ENCODE peak calls at places on chromosome 6, in nine cellular contexts. W is breast epithelium, H is esophagus muscularis mucosa, U is PC-3, B is left ventricle myocardium inferior, G is adrenal gland, R is RWPE1, J is psoas muscle, O is substantia nigra. Z is an unnamed sample.

GRCh38 chr6:168676552-168677317 is 235.8 kb downstream of the SMOC2 start:
- DNase-seq in O (no peak), U (no peak), J (no peak), R (no peak), H (no peak), B (no peak), G (peak), W (no peak), Z (no peak)

GRCh38 chr6:113856571-113857564 is at the start of gene MARCKS:
- DNase-seq in J (peak), B (peak), O (peak), W (peak), G (peak), H (no peak), U (peak), R (peak), Z (peak)

GRCh38 chr6:151617539-151617938 is 123.7 kb downstream of the CCDC170 start:
- DNase-seq in R (no peak), H (no peak), W (no peak), G (no peak), O (no peak), J (no peak), B (no peak), U (peak), Z (no peak)

GRCh38 chr6:46014054-46014453 is 1.6 kb downstream of the CLIC5 start:
- DNase-seq in G (no peak), W (no peak), R (no peak), U (no peak), O (no peak), H (no peak), B (no peak), J (no peak), Z (no peak)

GRCh38 chr6:77030929-77031674 is 432.2 kb downstream of the HTR1B start:
- DNase-seq in R (no peak), U (no peak), O (no peak), H (no peak), W (no peak), B (no peak), G (no peak), J (no peak), Z (no peak)

GRCh38 chr6:150201791-150202329 is 59.0 kb downstream of the PPP1R14C start:
- DNase-seq in U (no peak), B (no peak), R (no peak), J (no peak), O (no peak), H (no peak), G (no peak), W (no peak), Z (no peak)

GRCh38 chr6:127914240-127914639 is 13.4 kb upstream of the THEMIS start:
- DNase-seq in U (peak), W (no peak), H (no peak), G (no peak), B (no peak), O (no peak), R (no peak), J (no peak), Z (no peak)

GRCh38 chr6:7924867-7925266 is 14.3 kb upstream of the TXNDC5 start:
- DNase-seq in G (no peak), J (no peak), W (no peak), U (no peak), H (no peak), R (no peak), O (no peak), B (no peak), Z (no peak)

GRCh38 chr6:14510038-14510437 is 392.5 kb downstream of the CD83 start:
- DNase-seq in O (no peak), R (no peak), W (no peak), H (no peak), B (no peak), U (no peak), G (no peak), J (no peak), Z (no peak)

GRCh38 chr6:158817298-158818007 is 1.7 kb downstream of the EZR start:
- DNase-seq in R (no peak), G (peak), O (no peak), B (peak), U (no peak), H (no peak), J (no peak), W (no peak), Z (peak)

DNA sequence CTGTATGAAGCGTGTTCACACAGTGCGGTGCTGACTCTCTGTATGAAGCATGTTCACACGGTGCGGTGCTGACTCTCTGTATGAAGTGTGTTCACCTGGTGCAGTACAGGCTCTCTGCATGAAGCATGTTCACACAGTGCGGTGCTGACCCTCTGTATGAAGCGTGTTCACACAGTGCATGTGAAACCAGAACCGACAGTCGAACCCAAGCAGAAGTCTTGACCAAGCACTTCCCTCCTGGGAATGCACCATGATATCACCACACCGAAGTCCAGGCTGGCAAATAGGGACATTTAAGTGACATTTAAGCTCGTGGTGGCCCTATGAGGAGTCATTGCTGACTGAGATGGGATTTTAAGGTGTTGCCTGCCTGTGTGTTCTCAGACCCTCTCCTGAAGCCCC is 11.3 kb upstream of the SERPINB1 start:
- DNase-seq in J (no peak), W (no peak), B (no peak), H (peak), R (no peak), O (no peak), G (no peak), U (no peak), Z (no peak)
- H3K27ac ChIP-seq in J (no peak), W (peak), B (no peak), H (no peak), R (no peak), O (peak), G (no peak), U (peak), Z (no peak)

GRCh38 chr6:73079611-73079955 is 145.7 kb downstream of the KHDC1L start:
- DNase-seq in J (no peak), G (no peak), R (peak), B (no peak), H (no peak), O (no peak), U (peak), W (no peak), Z (no peak)
- H3K27ac ChIP-seq in J (no peak), G (no peak), R (no peak), B (no peak), H (no peak), O (no peak), U (peak), W (no peak), Z (no peak)

DNA sequence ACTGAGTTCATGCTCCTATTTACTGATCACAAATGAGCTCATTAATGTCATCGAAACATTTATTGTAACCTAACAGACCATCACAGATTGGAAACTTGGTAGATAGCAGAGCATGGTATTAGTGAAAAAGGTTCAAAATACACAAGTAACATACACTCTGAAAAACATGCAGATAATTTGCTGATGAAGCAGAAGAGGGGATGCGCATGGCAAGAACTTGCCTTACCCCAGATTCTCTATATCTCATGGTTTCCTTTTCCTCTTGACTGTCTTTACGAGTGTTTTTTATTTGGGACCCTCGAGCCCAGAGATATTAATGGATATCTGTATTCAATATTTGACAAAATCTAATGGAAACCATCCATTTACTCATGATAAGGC is 37.6 kb downstream of the QRSL1 start:
- DNase-seq in U (no peak), J (no peak), G (no peak), B (no peak), W (no peak), O (no peak), R (no peak), H (no peak), Z (no peak)
- H3K27ac ChIP-seq in U (no peak), J (no peak), G (no peak), B (no peak), W (no peak), O (no peak), R (no peak), H (no peak), Z (no peak)

GRCh38 chr6:43942616-43943015 is 172.6 kb downstream of the VEGFA start:
- DNase-seq in H (no peak), R (no peak), U (no peak), G (peak), W (no peak), J (no peak), O (no peak), B (no peak), Z (peak)

GRCh38 chr6:43940393-43941087 is 170.5 kb downstream of the VEGFA start:
- DNase-seq in O (no peak), G (peak), U (no peak), W (no peak), H (no peak), B (peak), R (no peak), J (no peak), Z (peak)

GRCh38 chr6:43941174-43941573 is 171.2 kb downstream of the VEGFA start:
- DNase-seq in J (no peak), U (no peak), O (no peak), B (peak), H (no peak), W (no peak), R (no peak), G (peak), Z (peak)

GRCh38 chr6:43943099-43943766 is 173.2 kb downstream of the VEGFA start:
- DNase-seq in B (no peak), J (no peak), G (peak), U (no peak), W (no peak), O (no peak), R (no peak), H (no peak), Z (peak)

GRCh38 chr6:43942011-43942442 is 172.0 kb downstream of the VEGFA start:
- DNase-seq in G (peak), O (no peak), U (no peak), J (no peak), B (no peak), W (no peak), H (no peak), R (no peak), Z (peak)
- H3K27ac ChIP-seq in G (no peak), O (no peak), U (no peak), J (no peak), B (no peak), W (no peak), H (no peak), R (no peak), Z (no peak)

GRCh38 chr6:138543648-138544047 is 44.4 kb upstream of the NHSL1 start:
- DNase-seq in J (no peak), R (no peak), H (no peak), U (no peak), W (no peak), B (no peak), O (no peak), G (no peak), Z (no peak)

GRCh38 chr6:138541793-138542481 is 42.6 kb upstream of the NHSL1 start:
- DNase-seq in U (no peak), G (no peak), B (no peak), W (no peak), O (no peak), R (no peak), J (no peak), H (no peak), Z (no peak)

GRCh38 chr6:138544521-138544920 is 45.2 kb upstream of the NHSL1 start:
- DNase-seq in H (no peak), B (no peak), R (no peak), J (no peak), W (no peak), O (no peak), U (no peak), G (no peak), Z (no peak)

GRCh38 chr6:138546733-138547185 is 47.5 kb upstream of the NHSL1 start:
- DNase-seq in U (peak), O (no peak), H (no peak), W (no peak), R (peak), G (peak), B (no peak), J (no peak), Z (no peak)

DNA sequence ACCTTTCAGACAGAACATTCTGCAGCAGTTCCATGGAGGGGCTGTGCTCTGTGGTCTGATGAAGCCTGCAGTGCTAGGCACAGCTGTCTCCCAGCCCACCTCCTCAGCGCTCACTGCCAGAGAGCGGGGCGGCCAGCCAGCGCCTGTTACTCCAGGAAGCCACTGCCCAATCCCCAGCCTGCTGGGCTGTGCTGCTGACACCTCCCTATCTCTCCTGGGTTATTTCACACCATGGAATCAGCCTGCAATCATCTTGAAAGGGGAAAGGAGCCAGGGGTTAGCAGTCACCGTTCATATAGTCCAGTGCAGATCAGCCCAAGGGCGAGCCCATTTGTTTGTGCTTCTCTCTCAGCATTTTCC is 46.3 kb upstream of the NHSL1 start:
- DNase-seq in U (no peak), B (peak), W (no peak), O (peak), R (no peak), G (peak), J (peak), H (no peak), Z (peak)
- H3K27ac ChIP-seq in U (no peak), B (peak), W (peak), O (no peak), R (no peak), G (no peak), J (peak), H (peak), Z (peak)

DNA sequence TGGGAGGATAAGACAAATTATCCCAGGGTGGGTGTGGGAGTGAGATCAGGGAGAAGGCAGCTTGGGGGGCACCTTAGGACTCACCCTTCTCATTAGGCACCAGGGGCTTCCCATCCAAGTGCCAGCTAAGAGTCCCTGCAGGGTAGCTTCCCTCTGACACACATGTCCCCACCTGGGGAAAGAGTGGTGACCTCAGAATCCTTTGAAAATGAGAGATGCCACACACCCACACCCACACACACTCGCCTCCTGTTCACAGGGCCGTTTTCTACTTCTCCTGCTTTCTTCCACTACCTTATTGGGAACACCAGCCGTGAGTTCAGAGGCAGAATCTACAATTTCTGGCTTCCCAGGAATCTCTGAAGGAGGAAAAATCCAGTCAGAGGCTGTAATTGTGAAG is 1.0 kb downstream of the AGER start:
- DNase-seq in W (no peak), R (no peak), J (no peak), U (no peak), B (no peak), O (no peak), H (no peak), G (no peak), Z (no peak)
- H3K27ac ChIP-seq in W (peak), R (peak), J (peak), U (no peak), B (peak), O (no peak), H (peak), G (no peak), Z (peak)

Z was measured in sigmoid colon.